ENCODE peak calls at places on chromosomes 4 and X, in seven cellular contexts. One of them, this sample, is unnamed.

GRCh38 chrX:65601530-65602281 is 65.7 kb upstream of the MSN start:
- DNase-seq in stimulated activated CD4-positive, alpha-beta T cell treated with anti-CD3 and anti-CD28 coated beads, Interleukin-4, amount 100 ng/mL, for 24 hours: peak; percentile 52
- DNase-seq in iPS-NIHi11: no peak
- DNase-seq in ACHN: no peak
- DNase-seq in RPMI8226: no peak
- DNase-seq in EL: peak; percentile 78
- DNase-seq in GDM1: peak; percentile 86
- DNase-seq in this sample: peak; percentile 85

GRCh38 chr4:1834047-1834769 is 21.7 kb downstream of the LETM1 start:
- DNase-seq in stimulated activated CD4-positive, alpha-beta T cell treated with anti-CD3 and anti-CD28 coated beads, Interleukin-4, amount 100 ng/mL, for 24 hours: no peak
- DNase-seq in iPS-NIHi11: no peak
- DNase-seq in ACHN: no peak
- DNase-seq in RPMI8226: no peak
- DNase-seq in EL: no peak
- DNase-seq in GDM1: no peak
- DNase-seq in this sample: no peak

GRCh38 chrX:111254896-111255693 is 15.2 kb downstream of the CAPN6 start:
- DNase-seq in stimulated activated CD4-positive, alpha-beta T cell treated with anti-CD3 and anti-CD28 coated beads, Interleukin-4, amount 100 ng/mL, for 24 hours: no peak
- DNase-seq in iPS-NIHi11: no peak
- DNase-seq in ACHN: peak; percentile 45
- DNase-seq in RPMI8226: no peak
- DNase-seq in EL: peak; percentile 16
- DNase-seq in GDM1: no peak
- DNase-seq in this sample: no peak

GRCh38 chr4:11299016-11299415 is 129.7 kb downstream of the HS3ST1 start:
- DNase-seq in stimulated activated CD4-positive, alpha-beta T cell treated with anti-CD3 and anti-CD28 coated beads, Interleukin-4, amount 100 ng/mL, for 24 hours: no peak
- DNase-seq in iPS-NIHi11: no peak
- DNase-seq in ACHN: no peak
- DNase-seq in RPMI8226: no peak
- DNase-seq in EL: no peak
- DNase-seq in GDM1: no peak
- DNase-seq in this sample: no peak

GRCh38 chrX:51053741-51054140 is 143.2 kb downstream of the BMP15 start:
- DNase-seq in stimulated activated CD4-positive, alpha-beta T cell treated with anti-CD3 and anti-CD28 coated beads, Interleukin-4, amount 100 ng/mL, for 24 hours: no peak
- DNase-seq in iPS-NIHi11: no peak
- DNase-seq in ACHN: no peak
- DNase-seq in RPMI8226: no peak
- DNase-seq in EL: no peak
- DNase-seq in GDM1: no peak
- DNase-seq in this sample: no peak

GRCh38 chrX:118459494-118459893 is 36.1 kb upstream of the DOCK11 start:
- DNase-seq in stimulated activated CD4-positive, alpha-beta T cell treated with anti-CD3 and anti-CD28 coated beads, Interleukin-4, amount 100 ng/mL, for 24 hours: peak; percentile 11
- DNase-seq in iPS-NIHi11: peak; percentile 27
- DNase-seq in ACHN: peak; percentile 38
- DNase-seq in RPMI8226: peak; percentile 8
- DNase-seq in EL: peak; percentile 42
- DNase-seq in GDM1: peak; percentile 2
- DNase-seq in this sample: no peak

GRCh38 chrX:115940888-115941332 is 229.6 kb upstream of the AGTR2 start:
- DNase-seq in stimulated activated CD4-positive, alpha-beta T cell treated with anti-CD3 and anti-CD28 coated beads, Interleukin-4, amount 100 ng/mL, for 24 hours: no peak
- DNase-seq in iPS-NIHi11: peak; percentile 50
- DNase-seq in ACHN: peak; percentile 22
- DNase-seq in RPMI8226: peak; percentile 91
- DNase-seq in EL: no peak
- DNase-seq in GDM1: peak; percentile 80
- DNase-seq in this sample: no peak

GRCh38 chr4:83378426-83378825 is 43.8 kb upstream of the HPSE start:
- DNase-seq in stimulated activated CD4-positive, alpha-beta T cell treated with anti-CD3 and anti-CD28 coated beads, Interleukin-4, amount 100 ng/mL, for 24 hours: no peak
- DNase-seq in iPS-NIHi11: no peak
- DNase-seq in ACHN: peak; percentile 8
- DNase-seq in RPMI8226: no peak
- DNase-seq in EL: no peak
- DNase-seq in GDM1: no peak
- DNase-seq in this sample: no peak

GRCh38 chr4:1376841-1377605 is 29.2 kb downstream of the NKX1-1 start:
- DNase-seq in stimulated activated CD4-positive, alpha-beta T cell treated with anti-CD3 and anti-CD28 coated beads, Interleukin-4, amount 100 ng/mL, for 24 hours: no peak
- DNase-seq in iPS-NIHi11: no peak
- DNase-seq in ACHN: no peak
- DNase-seq in RPMI8226: no peak
- DNase-seq in EL: no peak
- DNase-seq in GDM1: no peak
- DNase-seq in this sample: peak; percentile 15

GRCh38 chrX:16148896-16149295 is 18.4 kb upstream of the MAGEB17 start:
- DNase-seq in stimulated activated CD4-positive, alpha-beta T cell treated with anti-CD3 and anti-CD28 coated beads, Interleukin-4, amount 100 ng/mL, for 24 hours: no peak
- DNase-seq in iPS-NIHi11: no peak
- DNase-seq in ACHN: no peak
- DNase-seq in RPMI8226: no peak
- DNase-seq in EL: no peak
- DNase-seq in GDM1: no peak
- DNase-seq in this sample: no peak

GRCh38 chr4:174255790-174256189 is 27.7 kb downstream of the FBXO8 start:
- DNase-seq in stimulated activated CD4-positive, alpha-beta T cell treated with anti-CD3 and anti-CD28 coated beads, Interleukin-4, amount 100 ng/mL, for 24 hours: no peak
- DNase-seq in iPS-NIHi11: no peak
- DNase-seq in ACHN: no peak
- DNase-seq in RPMI8226: no peak
- DNase-seq in EL: peak; percentile 9
- DNase-seq in GDM1: no peak
- DNase-seq in this sample: no peak

GRCh38 chrX:50996930-50997329 is 86.4 kb downstream of the BMP15 start:
- DNase-seq in stimulated activated CD4-positive, alpha-beta T cell treated with anti-CD3 and anti-CD28 coated beads, Interleukin-4, amount 100 ng/mL, for 24 hours: no peak
- DNase-seq in iPS-NIHi11: peak; percentile 18
- DNase-seq in ACHN: peak; percentile 17
- DNase-seq in RPMI8226: no peak
- DNase-seq in EL: no peak
- DNase-seq in GDM1: no peak
- DNase-seq in this sample: no peak

GRCh38 chr4:7651461-7651921 is 216.8 kb upstream of the PSAPL1 start:
- DNase-seq in stimulated activated CD4-positive, alpha-beta T cell treated with anti-CD3 and anti-CD28 coated beads, Interleukin-4, amount 100 ng/mL, for 24 hours: no peak
- DNase-seq in iPS-NIHi11: peak; percentile 47
- DNase-seq in ACHN: no peak
- DNase-seq in RPMI8226: no peak
- DNase-seq in EL: peak; percentile 63
- DNase-seq in GDM1: no peak
- DNase-seq in this sample: no peak

GRCh38 chr4:3074846-3075651 is 568 bp downstream of the HTT start:
- DNase-seq in stimulated activated CD4-positive, alpha-beta T cell treated with anti-CD3 and anti-CD28 coated beads, Interleukin-4, amount 100 ng/mL, for 24 hours: peak; percentile 53
- DNase-seq in iPS-NIHi11: peak; percentile 72
- DNase-seq in ACHN: peak; percentile 68
- DNase-seq in RPMI8226: peak; percentile 33
- DNase-seq in EL: peak; percentile 81
- DNase-seq in GDM1: peak; percentile 67
- DNase-seq in this sample: peak; percentile 67

GRCh38 chr4:102036619-102037376 is 246.3 kb downstream of the BANK1 start:
- DNase-seq in stimulated activated CD4-positive, alpha-beta T cell treated with anti-CD3 and anti-CD28 coated beads, Interleukin-4, amount 100 ng/mL, for 24 hours: no peak
- DNase-seq in iPS-NIHi11: no peak
- DNase-seq in ACHN: no peak
- DNase-seq in RPMI8226: no peak
- DNase-seq in EL: peak; percentile 63
- DNase-seq in GDM1: no peak
- DNase-seq in this sample: no peak

GRCh38 chrX:11781734-11782370 is 23.8 kb downstream of the MSL3 start:
- DNase-seq in stimulated activated CD4-positive, alpha-beta T cell treated with anti-CD3 and anti-CD28 coated beads, Interleukin-4, amount 100 ng/mL, for 24 hours: no peak
- DNase-seq in iPS-NIHi11: no peak
- DNase-seq in ACHN: no peak
- DNase-seq in RPMI8226: no peak
- DNase-seq in EL: no peak
- DNase-seq in GDM1: no peak
- DNase-seq in this sample: no peak

GRCh38 chrX:44675364-44676024 is 132.8 kb upstream of the FUNDC1 start:
- DNase-seq in stimulated activated CD4-positive, alpha-beta T cell treated with anti-CD3 and anti-CD28 coated beads, Interleukin-4, amount 100 ng/mL, for 24 hours: no peak
- DNase-seq in iPS-NIHi11: no peak
- DNase-seq in ACHN: peak; percentile 26
- DNase-seq in RPMI8226: peak; percentile 74
- DNase-seq in EL: peak; percentile 85
- DNase-seq in GDM1: no peak
- DNase-seq in this sample: peak; percentile 50

GRCh38 chr4:124019749-124020549 is 623.4 kb downstream of the SPRY1 start:
- DNase-seq in stimulated activated CD4-positive, alpha-beta T cell treated with anti-CD3 and anti-CD28 coated beads, Interleukin-4, amount 100 ng/mL, for 24 hours: no peak
- DNase-seq in iPS-NIHi11: no peak
- DNase-seq in ACHN: no peak
- DNase-seq in RPMI8226: no peak
- DNase-seq in EL: no peak
- DNase-seq in GDM1: no peak
- DNase-seq in this sample: no peak

GRCh38 chr4:185559913-185560281 is 24.6 kb upstream of the PDLIM3 start:
- DNase-seq in stimulated activated CD4-positive, alpha-beta T cell treated with anti-CD3 and anti-CD28 coated beads, Interleukin-4, amount 100 ng/mL, for 24 hours: no peak
- DNase-seq in iPS-NIHi11: no peak
- DNase-seq in ACHN: peak; percentile 10
- DNase-seq in RPMI8226: no peak
- DNase-seq in EL: peak; percentile 23
- DNase-seq in GDM1: no peak
- DNase-seq in this sample: peak; percentile 67

GRCh38 chr4:4386296-4386735 is 586 bp upstream of the NSG1 start:
- DNase-seq in stimulated activated CD4-positive, alpha-beta T cell treated with anti-CD3 and anti-CD28 coated beads, Interleukin-4, amount 100 ng/mL, for 24 hours: peak; percentile 26
- DNase-seq in iPS-NIHi11: peak; percentile 66
- DNase-seq in ACHN: no peak
- DNase-seq in RPMI8226: no peak
- DNase-seq in EL: no peak
- DNase-seq in GDM1: no peak
- DNase-seq in this sample: no peak

GRCh38 chr4:82779032-82779431 is 19.6 kb downstream of the SCD5 start:
- DNase-seq in stimulated activated CD4-positive, alpha-beta T cell treated with anti-CD3 and anti-CD28 coated beads, Interleukin-4, amount 100 ng/mL, for 24 hours: no peak
- DNase-seq in iPS-NIHi11: no peak
- DNase-seq in ACHN: no peak
- DNase-seq in RPMI8226: no peak
- DNase-seq in EL: no peak
- DNase-seq in GDM1: no peak
- DNase-seq in this sample: no peak

GRCh38 chr4:52643846-52644245 is 15.3 kb downstream of the USP46 start:
- DNase-seq in stimulated activated CD4-positive, alpha-beta T cell treated with anti-CD3 and anti-CD28 coated beads, Interleukin-4, amount 100 ng/mL, for 24 hours: no peak
- DNase-seq in iPS-NIHi11: no peak
- DNase-seq in ACHN: peak; percentile 62
- DNase-seq in RPMI8226: no peak
- DNase-seq in EL: peak; percentile 43
- DNase-seq in GDM1: no peak
- DNase-seq in this sample: peak; percentile 85

GRCh38 chr4:89492476-89493110 is 185.0 kb upstream of the GPRIN3 start:
- DNase-seq in stimulated activated CD4-positive, alpha-beta T cell treated with anti-CD3 and anti-CD28 coated beads, Interleukin-4, amount 100 ng/mL, for 24 hours: no peak
- DNase-seq in iPS-NIHi11: no peak
- DNase-seq in ACHN: no peak
- DNase-seq in RPMI8226: no peak
- DNase-seq in EL: peak; percentile 70
- DNase-seq in GDM1: no peak
- DNase-seq in this sample: no peak

GRCh38 chrX:152817082-152817744 is 13.3 kb downstream of the CETN2 start:
- DNase-seq in stimulated activated CD4-positive, alpha-beta T cell treated with anti-CD3 and anti-CD28 coated beads, Interleukin-4, amount 100 ng/mL, for 24 hours: no peak
- DNase-seq in iPS-NIHi11: peak; percentile 33
- DNase-seq in ACHN: peak; percentile 13
- DNase-seq in RPMI8226: peak; percentile 14
- DNase-seq in EL: peak; percentile 31
- DNase-seq in GDM1: no peak
- DNase-seq in this sample: no peak

GRCh38 chr4:130419576-130419975 is 1323.6 kb downstream of the C4orf33 start:
- DNase-seq in stimulated activated CD4-positive, alpha-beta T cell treated with anti-CD3 and anti-CD28 coated beads, Interleukin-4, amount 100 ng/mL, for 24 hours: no peak
- DNase-seq in iPS-NIHi11: no peak
- DNase-seq in ACHN: no peak
- DNase-seq in RPMI8226: no peak
- DNase-seq in EL: peak; percentile 6
- DNase-seq in GDM1: no peak
- DNase-seq in this sample: no peak

GRCh38 chrX:100410901-100411801 is 1.1 kb upstream of the PCDH19 start:
- DNase-seq in stimulated activated CD4-positive, alpha-beta T cell treated with anti-CD3 and anti-CD28 coated beads, Interleukin-4, amount 100 ng/mL, for 24 hours: no peak
- DNase-seq in iPS-NIHi11: no peak
- DNase-seq in ACHN: no peak
- DNase-seq in RPMI8226: no peak
- DNase-seq in EL: no peak
- DNase-seq in GDM1: no peak
- DNase-seq in this sample: no peak

GRCh38 chr4:55575513-55575912 is 16.5 kb downstream of the PDCL2 start:
- DNase-seq in stimulated activated CD4-positive, alpha-beta T cell treated with anti-CD3 and anti-CD28 coated beads, Interleukin-4, amount 100 ng/mL, for 24 hours: no peak
- DNase-seq in iPS-NIHi11: no peak
- DNase-seq in ACHN: no peak
- DNase-seq in RPMI8226: no peak
- DNase-seq in EL: no peak
- DNase-seq in GDM1: no peak
- DNase-seq in this sample: no peak

GRCh38 chrX:112664928-112665327 is 14.8 kb downstream of the LHFPL1 start:
- DNase-seq in stimulated activated CD4-positive, alpha-beta T cell treated with anti-CD3 and anti-CD28 coated beads, Interleukin-4, amount 100 ng/mL, for 24 hours: no peak
- DNase-seq in iPS-NIHi11: no peak
- DNase-seq in ACHN: no peak
- DNase-seq in RPMI8226: no peak
- DNase-seq in EL: no peak
- DNase-seq in GDM1: no peak
- DNase-seq in this sample: no peak

GRCh38 chr4:100348472-100348871 is 158.2 kb upstream of the DDIT4L start:
- DNase-seq in stimulated activated CD4-positive, alpha-beta T cell treated with anti-CD3 and anti-CD28 coated beads, Interleukin-4, amount 100 ng/mL, for 24 hours: no peak
- DNase-seq in iPS-NIHi11: no peak
- DNase-seq in ACHN: peak; percentile 13
- DNase-seq in RPMI8226: no peak
- DNase-seq in EL: peak; percentile 75
- DNase-seq in GDM1: no peak
- DNase-seq in this sample: no peak

GRCh38 chrX:3345281-3346081 is 971 bp downstream of the MXRA5 start:
- DNase-seq in stimulated activated CD4-positive, alpha-beta T cell treated with anti-CD3 and anti-CD28 coated beads, Interleukin-4, amount 100 ng/mL, for 24 hours: no peak
- DNase-seq in iPS-NIHi11: peak; percentile 35
- DNase-seq in ACHN: peak; percentile 5
- DNase-seq in RPMI8226: no peak
- DNase-seq in EL: peak; percentile 26
- DNase-seq in GDM1: no peak
- DNase-seq in this sample: peak; percentile 66

This sample was measured in heart left ventricle.